ENCODE peak calls at places on chromosomes 11 and 22, in six cellular contexts. One of them, this sample, is unnamed.

GRCh38 chr11:113372317-113372716 is 15.3 kb upstream of the ANKK1 start:
- DNase-seq in tibial nerve: no peak
- DNase-seq in GM23338: no peak
- DNase-seq in H9: no peak
- DNase-seq in GM12865: no peak
- DNase-seq in A673: no peak
- DNase-seq in this sample: no peak

GRCh38 chr11:120209750-120210650 is 832 bp upstream of the OAF start:
- DNase-seq in GM12865: no peak
- DNase-seq in H9: no peak
- DNase-seq in GM23338: no peak
- DNase-seq in tibial nerve: no peak
- DNase-seq in A673: no peak
- DNase-seq in this sample: peak

GRCh38 chr22:19292262-19293230 is 1.0 kb upstream of the CLTCL1 start:
- DNase-seq in GM23338: no peak
- DNase-seq in tibial nerve: no peak
- DNase-seq in A673: no peak
- DNase-seq in H9: peak
- DNase-seq in GM12865: no peak
- DNase-seq in this sample: no peak

GRCh38 chr22:29784451-29785361 is 17.5 kb downstream of the UQCR10 start:
- DNase-seq in GM23338: no peak
- DNase-seq in GM12865: no peak
- DNase-seq in H9: no peak
- DNase-seq in tibial nerve: no peak
- DNase-seq in A673: no peak
- DNase-seq in this sample: no peak

GRCh38 chr11:304915-305833 is 2.4 kb upstream of the IFITM2 start:
- DNase-seq in GM12865: peak
- DNase-seq in tibial nerve: peak
- DNase-seq in A673: peak
- DNase-seq in H9: peak
- DNase-seq in GM23338: peak
- DNase-seq in this sample: peak

GRCh38 chr22:30275625-30276024 is 9.0 kb upstream of the OSM start:
- DNase-seq in A673: no peak
- DNase-seq in GM12865: no peak
- DNase-seq in H9: no peak
- DNase-seq in GM23338: no peak
- DNase-seq in tibial nerve: no peak
- DNase-seq in this sample: no peak

GRCh38 chr11:127106938-127107337 is 106.4 kb upstream of the KIRREL3 start:
- DNase-seq in A673: no peak
- DNase-seq in H9: no peak
- DNase-seq in GM23338: no peak
- DNase-seq in GM12865: no peak
- DNase-seq in tibial nerve: no peak
- DNase-seq in this sample: no peak

GRCh38 chr22:49967333-49968241 is 7.0 kb downstream of the PIM3 start:
- DNase-seq in GM12865: no peak
- DNase-seq in GM23338: no peak
- DNase-seq in tibial nerve: peak
- DNase-seq in A673: no peak
- DNase-seq in H9: peak
- DNase-seq in this sample: no peak

GRCh38 chr11:89249196-89249595 is 71.5 kb downstream of the TYR start:
- DNase-seq in H9: no peak
- DNase-seq in A673: no peak
- DNase-seq in GM23338: no peak
- DNase-seq in GM12865: no peak
- DNase-seq in tibial nerve: no peak
- DNase-seq in this sample: no peak

GRCh38 chr11:102928247-102928646 is 27.3 kb downstream of the MMP13 start:
- DNase-seq in GM12865: no peak
- DNase-seq in tibial nerve: no peak
- DNase-seq in H9: no peak
- DNase-seq in GM23338: no peak
- DNase-seq in A673: no peak
- DNase-seq in this sample: no peak

GRCh38 chr11:2944953-2945756 is 15.9 kb upstream of the PHLDA2 start:
- DNase-seq in GM12865: no peak
- DNase-seq in H9: peak
- DNase-seq in GM23338: peak
- DNase-seq in tibial nerve: peak
- DNase-seq in A673: peak
- DNase-seq in this sample: peak

GRCh38 chr11:43962383-43962969 is 20.0 kb downstream of the C11orf96 start:
- DNase-seq in GM23338: no peak
- DNase-seq in GM12865: no peak
- DNase-seq in H9: no peak
- DNase-seq in A673: peak
- DNase-seq in tibial nerve: no peak
- DNase-seq in this sample: no peak

GRCh38 chr11:10514713-10515112 is 26.3 kb downstream of the RNF141 start:
- DNase-seq in GM12865: no peak
- DNase-seq in H9: no peak
- DNase-seq in tibial nerve: no peak
- DNase-seq in GM23338: no peak
- DNase-seq in A673: no peak
- DNase-seq in this sample: no peak

GRCh38 chr11:9769621-9770020 is 105.7 kb downstream of the SWAP70 start:
- DNase-seq in GM12865: no peak
- DNase-seq in GM23338: no peak
- DNase-seq in A673: no peak
- DNase-seq in tibial nerve: no peak
- DNase-seq in H9: no peak
- DNase-seq in this sample: no peak

GRCh38 chr11:3859373-3859881 is 4.0 kb downstream of the STIM1 start:
- DNase-seq in tibial nerve: no peak
- DNase-seq in GM12865: peak
- DNase-seq in H9: peak
- DNase-seq in A673: no peak
- DNase-seq in GM23338: peak
- DNase-seq in this sample: peak

GRCh38 chr22:22810471-22810870 is 77.1 kb upstream of the IGLL5 start:
- DNase-seq in tibial nerve: no peak
- DNase-seq in A673: no peak
- DNase-seq in GM12865: no peak
- DNase-seq in H9: no peak
- DNase-seq in GM23338: no peak
- DNase-seq in this sample: no peak

GRCh38 chr22:22811016-22812009 is 76.3 kb upstream of the IGLL5 start:
- DNase-seq in A673: no peak
- DNase-seq in GM23338: no peak
- DNase-seq in GM12865: no peak
- DNase-seq in tibial nerve: no peak
- DNase-seq in H9: no peak
- DNase-seq in this sample: no peak

GRCh38 chr22:22812031-22812905 is 75.3 kb upstream of the IGLL5 start:
- DNase-seq in A673: no peak
- DNase-seq in H9: no peak
- DNase-seq in tibial nerve: no peak
- DNase-seq in GM12865: peak
- DNase-seq in GM23338: no peak
- DNase-seq in this sample: no peak

GRCh38 chr22:22813126-22814075 is 74.2 kb upstream of the IGLL5 start:
- DNase-seq in H9: no peak
- DNase-seq in tibial nerve: no peak
- DNase-seq in GM12865: no peak
- DNase-seq in A673: no peak
- DNase-seq in GM23338: no peak
- DNase-seq in this sample: no peak

GRCh38 chr22:22810018-22810427 is 77.6 kb upstream of the IGLL5 start:
- DNase-seq in H9: peak
- DNase-seq in GM12865: no peak
- DNase-seq in A673: peak
- DNase-seq in tibial nerve: no peak
- DNase-seq in GM23338: no peak
- DNase-seq in this sample: peak
- TF ChIP-seq CTCF in H9: peak
- TF ChIP-seq CTCF in GM12865: no peak
- TF ChIP-seq CTCF in A673: peak
- TF ChIP-seq CTCF in tibial nerve: peak
- TF ChIP-seq CTCF in GM23338: peak
- TF ChIP-seq CTCF in this sample: peak

GRCh38 chr11:4887591-4887990 is 5.9 kb downstream of the OR51T1 start:
- DNase-seq in A673: no peak
- DNase-seq in GM12865: no peak
- DNase-seq in tibial nerve: no peak
- DNase-seq in H9: no peak
- DNase-seq in GM23338: no peak
- DNase-seq in this sample: no peak

GRCh38 chr11:4886186-4886585 is 4.5 kb downstream of the OR51T1 start:
- DNase-seq in GM23338: no peak
- DNase-seq in A673: no peak
- DNase-seq in GM12865: no peak
- DNase-seq in H9: no peak
- DNase-seq in tibial nerve: no peak
- DNase-seq in this sample: no peak

GRCh38 chr11:4890279-4890678 is 8.6 kb downstream of the OR51T1 start:
- DNase-seq in GM23338: no peak
- DNase-seq in H9: no peak
- DNase-seq in GM12865: no peak
- DNase-seq in tibial nerve: no peak
- DNase-seq in A673: no peak
- DNase-seq in this sample: no peak

DNA sequence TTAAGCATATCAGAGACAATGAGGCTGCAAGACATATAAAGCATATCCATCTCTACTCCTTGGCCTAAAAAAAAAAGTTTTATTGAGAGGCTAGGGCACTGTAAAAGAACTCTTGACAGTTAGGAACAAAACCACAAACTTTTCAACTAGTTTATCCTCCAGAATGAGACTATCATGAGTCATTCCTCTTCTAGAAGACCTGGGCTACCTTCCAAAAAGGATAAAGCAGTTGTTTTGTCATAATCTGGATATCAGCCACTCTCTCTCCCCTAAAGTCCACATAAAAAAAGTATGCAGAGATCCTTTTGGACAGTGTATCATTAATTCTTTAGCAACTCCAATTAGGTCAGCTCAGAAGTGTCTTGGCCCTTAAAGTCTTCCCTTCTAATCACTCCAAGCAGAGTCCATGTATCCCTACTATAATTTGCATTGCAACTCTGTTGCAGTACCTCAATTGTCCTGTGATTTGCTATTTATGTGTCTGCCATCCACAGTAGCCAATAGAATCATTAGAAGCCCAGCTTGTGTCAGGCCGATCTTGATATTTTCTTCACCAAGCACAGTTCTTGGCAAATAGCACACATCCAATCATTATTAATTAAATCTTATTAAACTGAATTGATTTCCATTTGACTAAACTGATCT is 10.4 kb downstream of the OR51T1 start:
- DNase-seq in tibial nerve: no peak
- DNase-seq in GM23338: peak
- DNase-seq in GM12865: no peak
- DNase-seq in H9: no peak
- DNase-seq in A673: peak
- DNase-seq in this sample: no peak
- TF ChIP-seq CTCF in tibial nerve: no peak
- TF ChIP-seq CTCF in GM23338: no peak
- TF ChIP-seq CTCF in GM12865: no peak
- TF ChIP-seq CTCF in H9: no peak
- TF ChIP-seq CTCF in A673: no peak
- TF ChIP-seq CTCF in this sample: no peak

GRCh38 chr11:83827520-83827919 is 541.4 kb upstream of the CCDC90B start:
- DNase-seq in A673: no peak
- DNase-seq in GM23338: no peak
- DNase-seq in GM12865: no peak
- DNase-seq in H9: no peak
- DNase-seq in tibial nerve: no peak
- DNase-seq in this sample: no peak

GRCh38 chr11:83831929-83832328 is 545.8 kb upstream of the CCDC90B start:
- DNase-seq in GM23338: no peak
- DNase-seq in GM12865: no peak
- DNase-seq in H9: no peak
- DNase-seq in A673: no peak
- DNase-seq in tibial nerve: no peak
- DNase-seq in this sample: no peak

GRCh38 chr11:83823461-83824025 is 537.4 kb upstream of the CCDC90B start:
- DNase-seq in tibial nerve: no peak
- DNase-seq in A673: peak
- DNase-seq in H9: no peak
- DNase-seq in GM23338: no peak
- DNase-seq in GM12865: no peak
- DNase-seq in this sample: no peak

GRCh38 chr11:83827940-83828554 is 541.9 kb upstream of the CCDC90B start:
- DNase-seq in A673: peak
- DNase-seq in tibial nerve: no peak
- DNase-seq in GM12865: peak
- DNase-seq in GM23338: peak
- DNase-seq in H9: no peak
- DNase-seq in this sample: peak

GRCh38 chr11:83826078-83826477 is 539.9 kb upstream of the CCDC90B start:
- DNase-seq in H9: no peak
- DNase-seq in GM23338: no peak
- DNase-seq in GM12865: no peak
- DNase-seq in A673: peak
- DNase-seq in tibial nerve: no peak
- DNase-seq in this sample: no peak
- TF ChIP-seq CTCF in H9: no peak
- TF ChIP-seq CTCF in GM23338: no peak
- TF ChIP-seq CTCF in GM12865: no peak
- TF ChIP-seq CTCF in A673: no peak
- TF ChIP-seq CTCF in tibial nerve: no peak
- TF ChIP-seq CTCF in this sample: no peak

GRCh38 chr11:130462101-130462885 is 13.8 kb downstream of the ADAMTS15 start:
- DNase-seq in GM23338: no peak
- DNase-seq in tibial nerve: no peak
- DNase-seq in H9: no peak
- DNase-seq in GM12865: no peak
- DNase-seq in A673: no peak
- DNase-seq in this sample: no peak
- TF ChIP-seq CTCF in GM23338: no peak
- TF ChIP-seq CTCF in tibial nerve: no peak
- TF ChIP-seq CTCF in H9: no peak
- TF ChIP-seq CTCF in GM12865: no peak
- TF ChIP-seq CTCF in A673: no peak
- TF ChIP-seq CTCF in this sample: no peak

GRCh38 chr11:26971961-26972360 is 22.0 kb upstream of the FIBIN start:
- DNase-seq in tibial nerve: no peak
- DNase-seq in GM12865: no peak
- DNase-seq in A673: no peak
- DNase-seq in GM23338: no peak
- DNase-seq in H9: no peak
- DNase-seq in this sample: no peak
- TF ChIP-seq CTCF in tibial nerve: no peak
- TF ChIP-seq CTCF in GM12865: no peak
- TF ChIP-seq CTCF in A673: no peak
- TF ChIP-seq CTCF in GM23338: no peak
- TF ChIP-seq CTCF in H9: no peak
- TF ChIP-seq CTCF in this sample: no peak

DNA sequence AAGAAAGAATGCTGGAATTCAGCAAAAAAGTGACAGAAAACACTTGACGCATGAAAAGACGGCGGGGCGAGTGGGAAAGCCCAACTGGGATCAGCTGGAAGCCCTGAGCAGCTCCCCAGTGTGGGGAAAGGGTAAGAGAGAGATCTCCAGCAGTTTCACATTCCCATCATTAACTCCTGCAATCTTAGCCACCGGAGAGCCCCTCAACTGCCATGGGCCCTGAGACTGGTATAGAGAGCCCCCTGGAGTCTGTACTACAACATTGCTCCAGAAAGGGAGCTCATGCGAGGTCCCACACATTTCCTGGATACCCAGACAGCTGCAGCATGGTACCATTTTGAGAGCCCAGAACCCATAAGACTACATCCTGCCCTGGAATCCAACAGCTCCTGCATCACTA is 31.1 kb downstream of the MRGPRX4 start:
- DNase-seq in A673: peak
- DNase-seq in tibial nerve: no peak
- DNase-seq in H9: peak
- DNase-seq in GM12865: peak
- DNase-seq in GM23338: peak
- DNase-seq in this sample: peak
- TF ChIP-seq CTCF in A673: peak
- TF ChIP-seq CTCF in tibial nerve: peak
- TF ChIP-seq CTCF in H9: peak
- TF ChIP-seq CTCF in GM12865: peak
- TF ChIP-seq CTCF in GM23338: peak
- TF ChIP-seq CTCF in this sample: peak

This sample was measured in GM10248.